ENCODE peak calls at places on chromosomes 13 and 19, in seven cellular contexts. Q is suprapubic skin, P is mucosa of descending colon, T is fibroblast of the aortic adventitia, U is upper lobe of right lung, C is astrocyte of the spinal cord, G is neural progenitor cell. L is an unnamed sample.

GRCh38 chr19:46618670-46619231 is 6.1 kb downstream of the PTGIR start:
- DNase-seq in T (peak; percentile 68), U (no peak), Q (no peak), P (no peak), G (no peak), C (no peak), L (no peak)

GRCh38 chr19:11288349-11288748 is 7.6 kb upstream of the TSPAN16 start:
- DNase-seq in P (no peak), Q (no peak), C (peak; percentile 33), T (peak; percentile 50), U (no peak), G (no peak), L (no peak)

GRCh38 chr19:53988981-53989380 is 2.5 kb upstream of the CACNG6 start:
- DNase-seq in G (no peak), U (no peak), P (no peak), T (no peak), C (no peak), Q (no peak), L (no peak)

GRCh38 chr19:18329035-18329376 is 6.1 kb upstream of the LSM4 start:
- DNase-seq in P (no peak), C (no peak), U (no peak), G (no peak), Q (no peak), T (no peak), L (no peak)

GRCh38 chr19:48624067-48624594 is 4.8 kb downstream of the SPHK2 start:
- DNase-seq in Q (peak; percentile 98), P (peak; percentile 99), U (peak; percentile 99), T (peak; percentile 96), G (peak; percentile 100), C (peak; percentile 98), L (peak; percentile 97)

GRCh38 chr13:98195054-98195791 is 18.2 kb upstream of the RNF113B start:
- DNase-seq in U (no peak), G (no peak), C (no peak), T (no peak), Q (no peak), P (no peak), L (no peak)

GRCh38 chr19:5128251-5128931 is 159.5 kb downstream of the KDM4B start:
- DNase-seq in G (peak; percentile 59), Q (no peak), T (peak; percentile 70), P (no peak), C (peak; percentile 74), U (no peak), L (peak; percentile 90)

GRCh38 chr19:5287066-5287465 is 53.5 kb downstream of the PTPRS start:
- DNase-seq in U (no peak), Q (no peak), G (no peak), C (no peak), T (no peak), P (no peak), L (no peak)

GRCh38 chr13:91406619-91407018 is 8.2 kb downstream of the GPC5 start:
- DNase-seq in T (peak; percentile 51), Q (no peak), G (peak; percentile 83), U (no peak), C (peak; percentile 42), P (no peak), L (no peak)

GRCh38 chr19:4557971-4558941 is 1.2 kb downstream of the SEMA6B start:
- DNase-seq in T (no peak), G (peak; percentile 67), C (no peak), U (peak; percentile 70), Q (no peak), P (no peak), L (no peak)

GRCh38 chr19:48342841-48343540 is 17.6 kb downstream of the EMP3 start:
- DNase-seq in G (no peak), U (no peak), P (no peak), T (no peak), Q (no peak), C (peak; percentile 32), L (no peak)

GRCh38 chr13:97878421-97879375 is 74.8 kb upstream of the IPO5 start:
- DNase-seq in C (peak; percentile 33), P (no peak), T (no peak), Q (no peak), U (no peak), G (no peak), L (no peak)

GRCh38 chr13:94233401-94233800 is 246.1 kb downstream of the DCT start:
- DNase-seq in G (no peak), T (peak; percentile 95), P (no peak), U (no peak), C (peak; percentile 90), Q (no peak), L (peak; percentile 63)

DNA sequence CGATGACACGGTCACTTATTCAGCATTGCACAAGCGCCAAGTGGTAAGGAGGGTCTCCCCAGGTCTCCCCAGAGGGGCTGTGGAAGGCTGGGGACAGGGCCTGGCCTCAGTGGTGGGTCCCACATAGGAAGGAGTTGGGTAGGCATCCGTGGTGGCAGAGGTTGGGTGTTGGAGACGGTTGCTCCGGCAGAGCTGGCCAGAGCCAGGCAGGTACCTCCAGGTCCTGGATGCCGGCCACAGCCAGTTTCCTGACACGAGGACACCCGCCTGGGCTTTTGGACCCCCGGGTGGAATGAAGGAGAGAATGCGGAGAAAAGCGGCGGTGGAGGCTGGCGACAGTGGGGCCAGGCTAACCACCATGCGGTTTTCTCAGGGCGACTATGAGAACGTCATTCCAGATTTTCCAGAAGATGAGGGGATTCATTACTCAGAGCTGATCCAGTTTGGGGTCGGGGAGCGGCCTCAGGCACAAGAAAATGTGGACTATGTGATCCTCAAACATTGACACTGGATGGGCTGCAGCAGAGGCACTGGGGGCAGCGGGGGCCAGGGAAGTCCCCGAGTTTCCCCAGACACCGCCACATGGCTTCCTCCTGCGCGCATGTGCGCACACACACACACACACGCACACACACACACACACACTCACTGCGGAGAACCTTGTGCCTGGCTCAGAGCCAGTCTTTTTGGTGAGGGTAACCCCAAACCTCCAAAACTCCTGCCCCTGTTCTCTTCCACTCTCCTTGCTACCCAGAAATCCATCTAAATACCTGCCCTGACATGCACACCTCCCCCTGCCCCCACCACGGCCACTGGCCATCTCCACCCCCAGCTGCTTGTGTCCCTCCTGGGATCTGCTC is 1.3 kb upstream of the FFAR1 start:
- DNase-seq in C (no peak), T (no peak), P (peak; percentile 57), U (peak; percentile 61), Q (peak; percentile 71), G (no peak), L (no peak)
- H3K4me3 ChIP-seq in C (no peak overlapping the region), T (no peak overlapping the region), P (no peak overlapping the region), U (no peak overlapping the region), Q (no peak overlapping the region), G (no peak overlapping the region), L (no peak overlapping the region)

GRCh38 chr19:49939721-49940481 is 10.6 kb upstream of the NUP62 start:
- DNase-seq in G (no peak), U (no peak), Q (no peak), C (no peak), P (peak; percentile 27), T (no peak), L (no peak)
- TF ChIP-seq CTCF in G (peak; percentile 10), U (no peak), Q (no peak), C (no peak), P (no peak), T (no peak), L (no peak)

GRCh38 chr13:109780880-109781383 is 5.5 kb downstream of the IRS2 start:
- DNase-seq in Q (no peak), C (no peak), T (no peak), P (no peak), G (no peak), U (no peak), L (no peak)
- H3K4me3 ChIP-seq in Q (peak overlapping the region; percentile 84), C (peak overlapping the region; percentile 51), T (peak overlapping the region; percentile 73), P (no peak overlapping the region), G (peak overlapping the region; percentile 30), U (peak overlapping the region; percentile 53), L (peak overlapping the region; percentile 45)

GRCh38 chr13:28140433-28141125 is 2.2 kb downstream of the PAN3 start:
- DNase-seq in T (no peak), C (no peak), U (no peak), Q (no peak), G (peak; percentile 70), P (no peak), L (no peak)

GRCh38 chr13:28137556-28137955 is 789 bp upstream of the PAN3 start:
- DNase-seq in T (peak; percentile 25), Q (no peak), G (peak; percentile 26), P (no peak), U (no peak), C (no peak), L (no peak)

GRCh38 chr13:28136916-28137315 is 1.4 kb upstream of the PAN3 start:
- DNase-seq in G (no peak), Q (no peak), U (no peak), C (no peak), T (peak; percentile 11), P (no peak), L (no peak)

GRCh38 chr13:28138012-28138755 is at the start of gene PAN3:
- DNase-seq in C (peak; percentile 95), T (peak; percentile 91), G (peak; percentile 94), U (peak; percentile 97), P (peak; percentile 95), Q (peak; percentile 95), L (peak; percentile 93)

GRCh38 chr13:28138756-28139470 is 568 bp downstream of the PAN3 start:
- DNase-seq in U (peak; percentile 93), C (peak; percentile 90), P (peak; percentile 88), G (peak; percentile 90), T (peak; percentile 89), Q (peak; percentile 89), L (peak; percentile 79)
- TF ChIP-seq CTCF in U (no peak), C (no peak), P (no peak), G (no peak), T (no peak), Q (no peak), L (no peak)

GRCh38 chr19:12485571-12485970 is 955 bp upstream of the ZNF709 start:
- DNase-seq in G (peak; percentile 13), Q (no peak), T (no peak), C (no peak), U (no peak), P (no peak), L (no peak)
- H3K4me3 ChIP-seq in G (no peak overlapping the region), Q (no peak overlapping the region), T (no peak overlapping the region), C (no peak overlapping the region), U (no peak overlapping the region), P (no peak overlapping the region), L (no peak overlapping the region)

GRCh38 chr13:113273856-113274590 is 23.0 kb upstream of the LAMP1 start:
- DNase-seq in C (peak; percentile 57), P (no peak), U (peak; percentile 76), G (no peak), Q (no peak), T (peak; percentile 72), L (no peak)

GRCh38 chr13:113272791-113273190 is 24.2 kb upstream of the LAMP1 start:
- DNase-seq in C (no peak), T (no peak), Q (no peak), G (no peak), P (no peak), U (peak; percentile 76), L (no peak)

DNA sequence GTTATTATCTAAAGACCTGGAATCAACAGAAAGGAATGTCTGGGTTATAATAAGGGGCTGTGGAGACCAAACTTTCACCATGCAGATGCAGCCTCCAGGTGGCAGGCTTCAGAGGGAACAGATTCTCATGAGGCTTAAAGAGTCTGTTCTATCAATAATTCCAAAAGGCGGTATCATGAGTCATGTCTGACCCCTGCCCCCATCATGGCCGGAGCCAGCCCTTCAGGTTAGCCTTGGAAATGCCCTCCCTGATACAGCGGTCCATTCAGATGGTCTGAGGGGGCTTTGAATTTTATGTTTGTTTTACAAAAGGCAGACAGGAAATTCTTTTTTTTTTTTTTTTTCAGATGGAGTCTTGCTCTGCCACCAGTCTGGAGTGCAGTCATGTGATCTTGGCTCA is 21.7 kb upstream of the LAMP1 start:
- DNase-seq in T (peak; percentile 70), C (peak; percentile 67), Q (no peak), G (peak; percentile 61), U (no peak), P (peak; percentile 55), L (no peak)
- TF ChIP-seq CTCF in T (peak; percentile 71), C (peak; percentile 70), Q (peak; percentile 24), G (peak; percentile 66), U (peak; percentile 53), P (no peak), L (no peak)

GRCh38 chr19:7872306-7873204 is 1.6 kb downstream of the PRR36 start:
- DNase-seq in P (no peak), Q (no peak), U (no peak), T (no peak), G (no peak), C (no peak), L (no peak)
- H3K4me3 ChIP-seq in P (no peak overlapping the region), Q (peak overlapping the region; percentile 28), U (no peak overlapping the region), T (peak overlapping the region; percentile 19), G (peak overlapping the region; percentile 99), C (no peak overlapping the region), L (peak overlapping the region; percentile 30)